ENCODE peak calls at places on chromosomes 12 and 14, in five cellular contexts. One of them, this sample, is unnamed.

GRCh38 chr12:6935221-6935550 is 7.4 kb downstream of the ATN1 start:
- DNase-seq in GM12891: no peak
- DNase-seq in glomerular endothelial cell: no peak
- DNase-seq in cardiac muscle cell: peak; percentile 51
- DNase-seq in LoVo: no peak
- DNase-seq in this sample: no peak

GRCh38 chr12:73678335-73678734 is 859.3 kb upstream of the ATXN7L3B start:
- DNase-seq in LoVo: peak; percentile 25
- DNase-seq in GM12891: no peak
- DNase-seq in glomerular endothelial cell: no peak
- DNase-seq in cardiac muscle cell: no peak
- DNase-seq in this sample: no peak

GRCh38 chr14:69701269-69701668 is 65.7 kb upstream of the SRSF5 start:
- DNase-seq in GM12891: no peak
- DNase-seq in LoVo: no peak
- DNase-seq in cardiac muscle cell: no peak
- DNase-seq in glomerular endothelial cell: no peak
- DNase-seq in this sample: no peak

GRCh38 chr14:54435500-54435981 is 5.6 kb downstream of the CNIH1 start:
- DNase-seq in GM12891: no peak
- DNase-seq in LoVo: no peak
- DNase-seq in glomerular endothelial cell: peak; percentile 44
- DNase-seq in cardiac muscle cell: peak; percentile 72
- DNase-seq in this sample: peak; percentile 59

GRCh38 chr12:58925111-58925732 is 4.9 kb upstream of the LRIG3 start:
- DNase-seq in cardiac muscle cell: peak; percentile 69
- DNase-seq in glomerular endothelial cell: no peak
- DNase-seq in LoVo: peak; percentile 65
- DNase-seq in GM12891: no peak
- DNase-seq in this sample: no peak

GRCh38 chr12:57182918-57183575 is 33.5 kb upstream of the NXPH4 start:
- DNase-seq in GM12891: peak; percentile 97
- DNase-seq in cardiac muscle cell: peak; percentile 69
- DNase-seq in LoVo: peak; percentile 82
- DNase-seq in glomerular endothelial cell: peak; percentile 10
- DNase-seq in this sample: peak; percentile 12

GRCh38 chr14:60865378-60866127 is 115.3 kb downstream of the TRMT5 start:
- DNase-seq in glomerular endothelial cell: no peak
- DNase-seq in GM12891: no peak
- DNase-seq in LoVo: no peak
- DNase-seq in cardiac muscle cell: peak; percentile 11
- DNase-seq in this sample: no peak

GRCh38 chr12:96241484-96242256 is 47.5 kb downstream of the ELK3 start:
- DNase-seq in LoVo: no peak
- DNase-seq in GM12891: no peak
- DNase-seq in cardiac muscle cell: peak; percentile 62
- DNase-seq in glomerular endothelial cell: no peak
- DNase-seq in this sample: no peak

GRCh38 chr12:93419388-93420034 is 22.2 kb downstream of the UBE2N start:
- DNase-seq in LoVo: peak; percentile 75
- DNase-seq in cardiac muscle cell: peak; percentile 79
- DNase-seq in GM12891: no peak
- DNase-seq in glomerular endothelial cell: peak; percentile 52
- DNase-seq in this sample: peak; percentile 76

GRCh38 chr12:117853600-117853999 is 115.2 kb downstream of the KSR2 start:
- DNase-seq in cardiac muscle cell: no peak
- DNase-seq in LoVo: peak; percentile 67
- DNase-seq in glomerular endothelial cell: no peak
- DNase-seq in GM12891: no peak
- DNase-seq in this sample: no peak

GRCh38 chr12:132436791-132437251 is 53.1 kb upstream of the FBRSL1 start:
- DNase-seq in glomerular endothelial cell: no peak
- DNase-seq in GM12891: no peak
- DNase-seq in cardiac muscle cell: no peak
- DNase-seq in LoVo: no peak
- DNase-seq in this sample: no peak

GRCh38 chr14:84065811-84066210 is 1464.1 kb upstream of the FLRT2 start:
- DNase-seq in LoVo: no peak
- DNase-seq in cardiac muscle cell: no peak
- DNase-seq in glomerular endothelial cell: no peak
- DNase-seq in GM12891: no peak
- DNase-seq in this sample: no peak

GRCh38 chr12:52091869-52092268 is 12.4 kb downstream of the SMIM41 start:
- DNase-seq in glomerular endothelial cell: no peak
- DNase-seq in cardiac muscle cell: no peak
- DNase-seq in GM12891: no peak
- DNase-seq in LoVo: no peak
- DNase-seq in this sample: no peak

GRCh38 chr12:82314406-82314892 is 43.7 kb downstream of the CCDC59 start:
- DNase-seq in glomerular endothelial cell: no peak
- DNase-seq in LoVo: no peak
- DNase-seq in cardiac muscle cell: no peak
- DNase-seq in GM12891: no peak
- DNase-seq in this sample: no peak

GRCh38 chr14:75369506-75369905 is 58.3 kb upstream of the JDP2 start:
- DNase-seq in GM12891: no peak
- DNase-seq in LoVo: no peak
- DNase-seq in glomerular endothelial cell: no peak
- DNase-seq in cardiac muscle cell: no peak
- DNase-seq in this sample: no peak

GRCh38 chr14:101721951-101722661 is 39.4 kb upstream of the PPP2R5C start:
- DNase-seq in GM12891: no peak
- DNase-seq in cardiac muscle cell: peak; percentile 40
- DNase-seq in LoVo: peak; percentile 94
- DNase-seq in glomerular endothelial cell: peak; percentile 69
- DNase-seq in this sample: no peak

GRCh38 chr12:103996595-103996994 is 30.9 kb downstream of the TDG start:
- DNase-seq in LoVo: no peak
- DNase-seq in cardiac muscle cell: no peak
- DNase-seq in glomerular endothelial cell: no peak
- DNase-seq in GM12891: no peak
- DNase-seq in this sample: no peak

GRCh38 chr12:24135158-24135850 is 185.8 kb upstream of the SOX5 start:
- DNase-seq in cardiac muscle cell: no peak
- DNase-seq in LoVo: no peak
- DNase-seq in GM12891: no peak
- DNase-seq in glomerular endothelial cell: no peak
- DNase-seq in this sample: no peak

GRCh38 chr12:52847335-52848102 is 1.3 kb downstream of the KRT78 start:
- DNase-seq in glomerular endothelial cell: no peak
- DNase-seq in cardiac muscle cell: peak; percentile 44
- DNase-seq in GM12891: no peak
- DNase-seq in LoVo: no peak
- DNase-seq in this sample: no peak

GRCh38 chr12:45192041-45192695 is 23.7 kb upstream of the ANO6 start:
- DNase-seq in cardiac muscle cell: peak; percentile 42
- DNase-seq in glomerular endothelial cell: no peak
- DNase-seq in LoVo: peak; percentile 87
- DNase-seq in GM12891: no peak
- DNase-seq in this sample: no peak

GRCh38 chr14:75849496-75849895 is 132.3 kb downstream of the TGFB3 start:
- DNase-seq in glomerular endothelial cell: no peak
- DNase-seq in GM12891: no peak
- DNase-seq in LoVo: no peak
- DNase-seq in cardiac muscle cell: no peak
- DNase-seq in this sample: no peak

GRCh38 chr12:52821826-52822660 is 8.1 kb upstream of the KRT4 start:
- DNase-seq in LoVo: peak; percentile 26
- DNase-seq in GM12891: no peak
- DNase-seq in glomerular endothelial cell: no peak
- DNase-seq in cardiac muscle cell: no peak
- DNase-seq in this sample: no peak

This sample was measured in SK-N-MC.